ENCODE peak calls at places on chromosomes 7 and 10, in five cellular contexts. Q is aorta, P is trophoblast cell, K is left ventricle myocardium inferior, W is ovary. N is an unnamed sample. For H3K4me1, the result is how much of the 10 kb centered on the place peaks cover.

GRCh38 chr7:157011333-157012112 is 1.1 kb upstream of the MNX1 start:
- DNase-seq in Q (no peak), W (no peak), K (no peak), P (no peak), N (no peak)

GRCh38 chr7:43456200-43456599 is 126.7 kb upstream of the STK17A start:
- DNase-seq in Q (no peak), P (no peak), W (no peak), K (no peak), N (no peak)

GRCh38 chr7:6436385-6436685 is 11.4 kb downstream of the DAGLB start:
- DNase-seq in Q (peak), K (no peak), P (no peak), W (no peak), N (no peak)

GRCh38 chr7:77309714-77310220 is 106.4 kb downstream of the GSAP start:
- DNase-seq in K (no peak), W (no peak), Q (no peak), P (peak), N (peak)

GRCh38 chr7:112129655-112130323 is 76.4 kb downstream of the DOCK4 start:
- DNase-seq in W (no peak), P (no peak), K (no peak), Q (no peak), N (no peak)

GRCh38 chr10:72846225-72846624 is 47.3 kb upstream of the OIT3 start:
- DNase-seq in W (no peak), K (no peak), Q (no peak), P (peak), N (peak)

GRCh38 chr10:126634915-126635314 is 35.6 kb downstream of the C10orf90 start:
- DNase-seq in W (no peak), P (no peak), K (no peak), Q (no peak), N (peak)

GRCh38 chr10:128152741-128153583 is 26.7 kb upstream of the MKI67 start:
- DNase-seq in W (no peak), K (no peak), P (no peak), Q (no peak), N (no peak)

GRCh38 chr10:86900955-86901354 is 56.5 kb downstream of the MMRN2 start:
- DNase-seq in W (peak), Q (peak), P (no peak), K (peak), N (no peak)

GRCh38 chr7:150977382-150978135 is 562 bp downstream of the KCNH2 start:
- DNase-seq in K (no peak), P (no peak), W (no peak), Q (no peak), N (no peak)

GRCh38 chr7:52257890-52258289 is 777.5 kb upstream of the POM121L12 start:
- DNase-seq in P (no peak), Q (no peak), W (no peak), K (no peak), N (no peak)

GRCh38 chr10:1208376-1209311 is 152.5 kb downstream of the WDR37 start:
- DNase-seq in P (no peak), Q (no peak), W (no peak), K (no peak), N (no peak)

GRCh38 chr10:70232155-70232858 is 922 bp downstream of the PPA1 start:
- DNase-seq in W (peak), Q (no peak), P (peak), K (peak), N (peak)

GRCh38 chr10:116170815-116171250 is 102.2 kb downstream of the GFRA1 start:
- DNase-seq in P (no peak), Q (no peak), W (no peak), K (no peak), N (peak)

GRCh38 chr10:73552819-73553218 is 38.3 kb downstream of the USP54 start:
- DNase-seq in P (no peak), K (no peak), W (no peak), Q (no peak), N (no peak)

GRCh38 chr7:90825779-90826178 is 229.7 kb downstream of the CDK14 start:
- DNase-seq in P (no peak), Q (no peak), K (no peak), W (no peak), N (no peak)

DNA sequence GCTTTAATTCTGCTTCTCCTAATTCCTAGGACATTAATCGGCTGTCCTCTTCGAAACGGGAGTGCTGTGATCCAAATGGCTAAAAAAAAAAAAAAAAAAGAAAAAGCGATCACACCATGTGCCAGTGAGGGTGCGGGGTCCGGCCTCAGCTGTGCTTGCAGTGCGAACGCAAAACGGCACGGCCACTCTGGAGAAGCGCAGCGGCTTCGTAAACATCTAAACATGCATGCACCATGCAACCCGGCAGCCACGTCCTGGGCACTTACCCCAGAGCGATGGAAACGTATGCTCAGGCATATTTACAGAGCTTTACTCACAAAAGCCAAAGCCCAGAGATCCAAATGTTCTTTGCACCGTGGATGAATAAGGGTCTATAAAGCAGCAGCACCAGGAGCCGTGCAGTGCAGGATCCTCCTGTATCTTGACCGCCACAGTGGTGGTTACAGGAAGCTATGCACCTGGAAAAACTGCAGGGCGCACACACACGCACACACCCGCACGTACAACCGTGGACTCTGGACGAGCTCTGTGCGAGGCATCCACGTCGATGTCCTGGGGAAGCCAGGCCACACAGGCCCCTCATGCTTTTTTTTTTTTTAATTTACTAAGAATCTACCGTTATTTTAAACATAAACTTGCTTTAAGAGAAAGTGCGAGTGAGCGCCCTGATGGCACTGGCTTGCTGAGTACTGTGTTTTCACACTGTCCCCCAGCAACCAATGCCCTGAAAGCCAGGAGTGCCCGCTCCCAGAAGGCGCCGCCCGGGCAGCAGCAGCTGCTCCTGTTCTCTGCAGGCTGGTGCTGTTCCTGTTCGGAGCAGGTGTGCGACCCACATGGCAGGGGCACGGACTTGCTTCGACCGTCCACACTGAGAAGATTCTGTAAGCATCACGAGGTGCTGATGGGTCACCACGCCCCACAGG is 25.0 kb downstream of the GPER1 start:
- DNase-seq in W (no peak), P (no peak), Q (peak), K (peak), N (no peak)
- H3K4me1 ChIP-seq in W (under half), P (under half), Q (under half), K (under half), N (under half)

DNA sequence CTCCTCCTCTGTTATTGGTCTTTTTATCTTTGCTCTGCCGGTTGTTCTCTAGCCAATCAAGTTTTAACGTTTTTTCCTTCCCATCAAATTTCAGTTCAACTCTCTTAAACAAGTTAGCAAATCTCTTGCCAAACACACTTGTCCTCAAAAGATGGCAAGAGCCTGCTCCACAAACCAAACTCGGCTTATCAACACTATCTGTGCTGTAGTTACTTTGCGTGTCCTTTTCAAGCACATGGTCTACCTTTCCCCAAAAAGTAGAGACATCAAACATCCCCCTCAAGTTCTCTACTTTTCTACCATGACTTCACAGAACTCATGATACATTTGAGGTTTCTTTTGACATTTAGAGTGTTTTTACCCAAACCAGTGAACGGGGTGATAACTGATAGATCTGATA is 71.2 kb downstream of the OSBPL3 start:
- DNase-seq in P (no peak), K (no peak), Q (no peak), W (no peak), N (no peak)
- H3K4me1 ChIP-seq in P (under half), K (half or more), Q (under half), W (under half), N (half or more)

DNA sequence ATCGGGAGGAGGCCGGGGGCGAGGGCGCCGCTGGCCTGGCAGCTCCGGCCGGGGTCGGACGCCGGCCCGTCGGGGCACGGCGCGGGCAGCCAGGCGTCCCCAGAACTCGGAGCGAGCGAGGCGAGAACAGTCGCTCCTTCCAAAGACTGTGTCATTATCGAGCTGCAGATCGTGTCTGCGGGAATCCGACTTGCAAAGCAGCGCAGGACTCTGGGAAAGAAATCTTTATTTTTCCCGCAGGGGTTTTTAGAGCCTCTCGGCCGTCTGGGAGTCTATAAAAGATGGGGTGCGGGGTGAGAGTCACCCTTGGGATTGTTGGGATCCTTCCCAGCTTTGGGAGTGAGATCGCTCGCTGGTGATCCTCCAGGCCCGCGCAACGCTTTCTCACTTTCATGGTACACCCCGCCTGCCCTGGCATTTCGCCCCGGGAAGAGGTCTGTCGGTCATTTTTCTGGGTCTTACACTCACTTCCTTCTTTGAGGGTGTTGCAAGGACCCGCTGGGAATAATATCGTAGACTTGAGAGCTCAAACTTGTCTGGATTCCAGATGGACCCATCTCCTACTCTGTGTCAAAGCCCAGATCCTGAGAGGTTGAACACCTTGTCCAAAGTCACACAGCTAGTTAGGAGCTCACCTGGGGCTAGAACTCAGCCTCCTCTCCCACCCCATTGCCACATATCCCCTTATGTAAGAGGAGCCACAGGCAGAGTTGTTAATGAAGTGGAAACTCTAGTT is 1.0 kb downstream of the UBTD1 start:
- DNase-seq in Q (peak), P (peak), K (peak), W (peak), N (peak)
- H3K4me1 ChIP-seq in Q (under half), P (under half), K (half or more), W (under half), N (under half)

GRCh38 chr10:124677871-124678565 is 66.2 kb downstream of the FAM53B start:
- DNase-seq in W (no peak), P (no peak), Q (no peak), K (peak), N (no peak)
- H3K4me1 ChIP-seq in W (under half), P (under half), Q (under half), K (half or more), N (under half)

DNA sequence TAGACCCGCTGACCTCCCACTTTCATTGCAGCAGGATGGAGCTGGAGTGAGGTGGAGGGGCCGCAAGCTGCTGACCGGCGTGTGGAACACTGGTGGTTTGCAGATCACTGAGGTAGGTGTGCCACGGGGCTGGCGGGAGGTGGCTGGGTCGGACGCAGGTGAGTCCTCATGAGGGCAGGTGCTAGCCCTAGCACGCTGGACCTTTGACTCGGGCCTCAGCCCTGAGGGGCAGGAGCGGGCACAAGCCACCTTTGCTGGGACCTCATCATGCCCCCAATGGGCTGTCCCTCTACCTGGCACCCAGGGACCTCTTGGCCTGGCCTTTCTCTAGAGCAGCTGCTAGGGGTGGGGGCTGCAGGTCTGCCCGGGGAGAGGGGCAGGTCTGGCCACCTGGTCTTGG is 93.3 kb downstream of the ZMIZ1 start:
- DNase-seq in W (no peak), Q (no peak), K (no peak), P (no peak), N (no peak)
- H3K4me1 ChIP-seq in W (half or more), Q (under half), K (half or more), P (under half), N (under half)

DNA sequence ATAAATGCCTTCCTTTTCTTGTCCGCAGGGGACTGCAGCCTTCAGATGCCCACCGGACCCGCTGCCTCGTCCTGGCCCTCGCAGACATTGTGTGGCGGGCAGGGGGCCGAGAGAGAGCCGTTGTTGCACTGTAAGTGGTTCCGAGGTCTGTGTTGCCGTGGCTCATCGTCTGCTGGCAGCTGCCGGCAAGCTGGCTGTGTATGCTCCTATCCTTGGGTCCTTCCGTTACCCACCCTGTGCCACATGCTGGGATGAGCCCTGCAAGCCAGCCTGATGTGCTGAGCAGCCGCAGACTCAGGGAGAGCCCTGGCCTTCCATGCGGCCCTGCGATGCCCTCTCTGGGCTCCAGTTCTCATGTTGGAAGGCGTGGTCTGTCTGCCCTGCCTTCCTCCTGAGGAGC is 61.2 kb upstream of the AQP1 start:
- DNase-seq in W (no peak), K (no peak), P (no peak), Q (peak), N (no peak)
- H3K4me1 ChIP-seq in W (under half), K (half or more), P (under half), Q (under half), N (under half)

GRCh38 chr7:50073093-50073492 is 20.0 kb downstream of the ZPBP start:
- DNase-seq in K (no peak), Q (no peak), P (no peak), W (no peak), N (no peak)
- H3K4me1 ChIP-seq in K (under half), Q (under half), P (under half), W (under half), N (under half)

N was measured in foreskin keratinocyte.